ENCODE peak calls at places on chromosomes 5 and 9, in seven cellular contexts. F is CD8-positive, alpha-beta T cell; P is PC-3; O is esophagus squamous epithelium; K is ovary; T is foreskin fibroblast; D is cardiac fibroblast. U is an unnamed sample.
A peak's percentile ranks its signal among the peaks of the same experiment; 100 is the strongest.

GRCh38 chr5:128927644-128928043 is 37.6 kb upstream of the SLC27A6 start:
- DNase-seq in T (no peak), K (no peak), D (peak; percentile 10), F (no peak), O (no peak), P (peak; percentile 6), U (no peak)

GRCh38 chr5:109409061-109409843 is 522 bp downstream of the PJA2 start:
- DNase-seq in D (peak; percentile 89), O (peak; percentile 27), K (peak; percentile 71), T (peak; percentile 68), P (peak; percentile 56), F (peak; percentile 70), U (peak; percentile 70)

GRCh38 chr5:146751781-146752401 is 126.7 kb downstream of the PPP2R2B start:
- DNase-seq in T (no peak), F (peak; percentile 31), P (no peak), D (no peak), K (no peak), O (no peak), U (peak; percentile 36)

GRCh38 chr9:100352201-100352726 is 478 bp downstream of the TEX10 start:
- DNase-seq in T (no peak), K (no peak), D (peak; percentile 30), O (no peak), F (peak; percentile 7), P (peak; percentile 11), U (no peak)

GRCh38 chr9:113219186-113219936 is 1.7 kb downstream of the FKBP15 start:
- DNase-seq in P (no peak), K (no peak), F (no peak), T (no peak), D (no peak), O (no peak), U (peak; percentile 48)

GRCh38 chr5:80959768-80960442 is at the start of gene RASGRF2:
- DNase-seq in O (no peak), T (peak; percentile 40), F (peak; percentile 29), D (peak; percentile 22), K (peak; percentile 66), P (no peak), U (no peak)

GRCh38 chr5:101806410-101806809 is 489.7 kb downstream of the SLCO4C1 start:
- DNase-seq in F (no peak), O (no peak), K (no peak), P (no peak), D (no peak), T (no peak), U (no peak)

GRCh38 chr5:95134326-95134725 is 150.6 kb downstream of the MCTP1 start:
- DNase-seq in F (no peak), K (no peak), P (no peak), D (no peak), O (no peak), T (no peak), U (no peak)

GRCh38 chr9:111037744-111038335 is 430 bp downstream of the LPAR1 start:
- DNase-seq in P (peak; percentile 42), D (peak; percentile 28), K (peak; percentile 49), F (no peak), O (no peak), T (no peak), U (no peak)

GRCh38 chr9:83544002-83544698 is 5.9 kb upstream of the FRMD3 start:
- DNase-seq in P (peak; percentile 75), K (no peak), F (no peak), O (no peak), T (peak; percentile 74), D (peak; percentile 94), U (peak; percentile 16)

GRCh38 chr5:89236900-89237299 is 353.9 kb upstream of the MEF2C start:
- DNase-seq in P (no peak), D (no peak), O (no peak), T (no peak), K (no peak), F (no peak), U (no peak)

GRCh38 chr9:117458066-117458465 is 43.2 kb upstream of the ASTN2 start:
- DNase-seq in O (no peak), P (no peak), F (no peak), K (no peak), D (no peak), T (no peak), U (no peak)

GRCh38 chr9:109307380-109308240 is 13.2 kb downstream of the EPB41L4B start:
- DNase-seq in P (peak; percentile 78), T (no peak), K (no peak), D (no peak), O (no peak), F (no peak), U (no peak)

GRCh38 chr5:176730815-176731475 is 79.4 kb upstream of the UNC5A start:
- DNase-seq in P (no peak), T (no peak), F (no peak), O (no peak), D (no peak), K (no peak), U (no peak)

GRCh38 chr5:9324348-9325056 is 221.4 kb downstream of the SEMA5A start:
- DNase-seq in D (no peak), T (peak; percentile 39), F (no peak), K (no peak), P (no peak), O (no peak), U (no peak)

GRCh38 chr5:111227805-111228204 is 3.6 kb downstream of the CAMK4 start:
- DNase-seq in F (peak; percentile 44), T (no peak), K (no peak), O (no peak), P (peak; percentile 45), D (peak; percentile 60), U (no peak)

GRCh38 chr5:5009240-5009639 is 130.9 kb upstream of the ADAMTS16 start:
- DNase-seq in P (no peak), F (no peak), D (no peak), O (no peak), K (no peak), T (no peak), U (no peak)

GRCh38 chr5:36928947-36929346 is 52.4 kb downstream of the NIPBL start:
- DNase-seq in P (peak; percentile 95), D (peak; percentile 77), O (no peak), F (no peak), K (no peak), T (peak; percentile 69), U (no peak)

GRCh38 chr9:3894764-3895163 is 369.0 kb upstream of the RFX3 start:
- DNase-seq in K (no peak), T (peak; percentile 88), D (peak; percentile 89), F (no peak), P (no peak), O (no peak), U (no peak)

GRCh38 chr5:59760798-59761348 is 132.7 kb downstream of the PDE4D start:
- DNase-seq in K (no peak), T (peak; percentile 80), D (peak; percentile 89), F (no peak), P (peak; percentile 60), O (no peak), U (no peak)

GRCh38 chr5:90563161-90563560 is 4.6 kb downstream of the ADGRV1 start:
- DNase-seq in F (no peak), D (no peak), P (no peak), T (no peak), O (no peak), K (no peak), U (no peak)

GRCh38 chr9:99868845-99869244 is 37.6 kb upstream of the STX17 start:
- DNase-seq in D (peak; percentile 16), T (no peak), P (no peak), K (no peak), F (no peak), O (no peak), U (peak; percentile 27)

GRCh38 chr5:116032094-116032517 is at the start of gene ARL14EPL:
- DNase-seq in D (peak; percentile 91), F (no peak), P (peak; percentile 87), K (no peak), O (no peak), T (peak; percentile 78), U (peak; percentile 39)

DNA sequence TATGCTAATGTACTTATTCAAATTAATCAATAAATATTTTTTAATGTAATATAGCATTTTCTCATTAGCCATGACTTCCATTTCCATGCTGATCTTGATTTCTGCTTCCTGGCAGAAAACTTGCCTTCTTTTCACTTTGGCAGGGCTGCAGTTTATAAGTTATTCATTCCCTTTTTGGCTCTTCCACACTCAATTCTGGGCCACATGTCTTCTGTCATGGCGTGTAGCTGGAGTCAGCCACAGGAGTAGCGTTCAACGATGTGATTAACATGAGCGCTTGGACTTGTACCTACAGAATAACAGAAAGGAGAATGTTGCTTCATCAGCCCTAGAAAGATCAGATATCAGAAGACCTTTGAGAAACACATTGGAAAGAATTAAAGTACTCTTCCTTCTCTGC is 172.9 kb downstream of the CFAP90 start:
- DNase-seq in T (no peak), K (no peak), F (no peak), D (no peak), P (no peak), O (no peak), U (no peak)
- H3K4me3 ChIP-seq in T (no peak overlapping the region), K (no peak overlapping the region), F (no peak overlapping the region), D (no peak overlapping the region), P (no peak overlapping the region), O (no peak overlapping the region), U (no peak overlapping the region)

DNA sequence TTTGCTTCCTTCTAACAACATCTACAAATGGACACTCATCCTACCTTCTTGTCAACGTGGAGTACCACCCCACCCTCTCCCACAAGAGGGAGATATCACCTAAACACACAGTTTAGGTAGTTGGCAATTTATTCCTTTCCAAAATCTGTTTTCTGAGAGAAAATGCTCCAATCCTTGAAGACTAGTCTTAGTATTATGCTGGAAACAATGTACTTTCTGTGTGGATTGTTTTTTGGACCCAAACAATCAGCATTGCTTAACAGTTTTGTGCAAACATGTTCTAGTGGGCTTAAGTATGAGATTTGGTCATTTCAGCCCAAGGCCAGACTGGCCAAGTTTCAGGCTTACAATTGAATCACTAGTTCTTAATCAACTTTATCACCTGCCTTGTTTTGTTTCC is 359.1 kb downstream of the ARHGEF28 start:
- DNase-seq in P (peak; percentile 62), T (no peak), O (no peak), D (peak; percentile 38), K (no peak), F (no peak), U (no peak)
- TF ChIP-seq CTCF in P (peak; percentile 81), T (peak; percentile 41), O (peak; percentile 6), D (peak; percentile 33), K (no peak), F (no peak), U (peak; percentile 15)

DNA sequence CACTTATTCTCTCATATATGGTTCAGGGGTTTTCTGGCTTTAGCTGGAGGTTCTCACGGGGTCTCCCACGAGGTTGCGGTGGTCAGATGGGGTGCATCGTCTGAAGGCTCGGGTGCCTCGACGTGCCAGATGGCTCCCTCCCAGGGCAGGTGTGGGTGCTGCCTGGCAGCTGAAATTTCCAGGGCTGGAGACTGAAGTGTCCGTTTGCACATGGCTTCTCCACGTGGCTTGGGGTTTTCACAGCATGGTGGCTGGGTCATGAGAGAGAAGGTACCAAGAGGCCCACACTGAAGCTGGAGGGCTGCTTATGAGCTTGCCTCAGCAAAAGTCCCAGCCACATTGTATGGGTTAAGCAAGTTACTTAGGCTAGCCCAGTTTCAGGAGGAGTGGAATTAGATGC is 218.6 kb downstream of the AGTPBP1 start:
- DNase-seq in D (no peak), P (no peak), K (no peak), O (no peak), F (no peak), T (no peak), U (no peak)
- H3K4me3 ChIP-seq in D (peak overlapping the region; percentile 59), P (no peak overlapping the region), K (no peak overlapping the region), O (no peak overlapping the region), F (no peak overlapping the region), T (no peak overlapping the region), U (no peak overlapping the region)

DNA sequence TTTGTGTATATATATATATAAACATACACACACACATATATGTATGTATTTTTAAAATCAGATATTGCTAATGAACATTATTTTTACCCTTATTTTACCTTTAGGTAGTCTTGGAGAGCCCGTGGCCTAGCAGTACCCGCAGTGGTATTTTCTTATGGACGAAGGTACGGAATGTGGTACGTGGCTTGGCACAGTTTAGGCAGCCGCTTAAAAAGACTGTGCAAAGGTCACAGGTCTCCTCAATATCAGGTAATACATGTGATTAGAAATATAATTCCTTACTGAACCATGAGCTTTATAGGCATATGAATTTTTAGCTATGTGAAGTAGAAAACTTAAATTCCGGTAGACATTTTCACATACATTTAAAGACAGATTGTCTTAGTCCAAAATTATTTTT is 43.9 kb downstream of the RPS6 start:
- DNase-seq in K (no peak), P (no peak), T (no peak), F (no peak), O (no peak), D (no peak), U (no peak)
- TF ChIP-seq CTCF in K (no peak), P (no peak), T (no peak), F (no peak), O (no peak), D (no peak), U (no peak)